ENCODE peak calls at places on chromosome 3, in ten cellular contexts. Y, O, G, C, N, K, B, H, J and D are unnamed samples.

GRCh38 chr3:66413151-66413751 is 87.6 kb downstream of the LRIG1 start:
- DNase-seq in Y (no peak), O (no peak), G (no peak), C (peak), N (no peak), K (peak), B (peak), H (no peak), J (peak), D (no peak)

GRCh38 chr3:59660852-59661624 is 611.2 kb upstream of the CFAP20DC start:
- DNase-seq in Y (no peak), O (no peak), G (no peak), C (no peak), N (no peak), K (no peak), B (no peak), H (no peak), J (no peak), D (no peak)

GRCh38 chr3:190807719-190808375 is 54.6 kb downstream of the GMNC start:
- DNase-seq in Y (peak), O (no peak), G (no peak), C (no peak), N (peak), K (no peak), B (no peak), H (no peak), J (peak), D (no peak)

GRCh38 chr3:34948431-34948971 is 690.8 kb upstream of the ARPP21 start:
- DNase-seq in Y (no peak), O (no peak), G (no peak), C (no peak), N (no peak), K (no peak), B (no peak), H (no peak), J (no peak), D (no peak)

GRCh38 chr3:112308151-112308911 is 14.3 kb upstream of the SLC9C1 start:
- DNase-seq in Y (no peak), O (no peak), G (no peak), C (no peak), N (peak), K (peak), B (no peak), H (no peak), J (no peak), D (no peak)

GRCh38 chr3:40086890-40087884 is 222.3 kb upstream of the EIF1B start:
- DNase-seq in Y (no peak), O (no peak), G (no peak), C (peak), N (no peak), K (peak), B (no peak), H (no peak), J (no peak), D (no peak)

GRCh38 chr3:81962396-81962795 is 201.0 kb upstream of the GBE1 start:
- DNase-seq in Y (no peak), O (no peak), G (no peak), C (no peak), N (no peak), K (no peak), B (no peak), H (no peak), J (no peak), D (no peak)

GRCh38 chr3:158247288-158247687 is 137.4 kb downstream of the RSRC1 start:
- DNase-seq in Y (no peak), O (no peak), G (no peak), C (no peak), N (no peak), K (no peak), B (no peak), H (no peak), J (no peak), D (no peak)

GRCh38 chr3:180018588-180018987 is 18.1 kb downstream of the PEX5L start:
- DNase-seq in Y (no peak), O (no peak), G (no peak), C (no peak), N (no peak), K (no peak), B (no peak), H (no peak), J (no peak), D (no peak)